ENCODE peak calls at places on chromosomes 3 and 15, in five cellular contexts. W is LHCN-M2, B is fibroblast of gingiva, Z is GM23338, C is skeletal muscle cell. S is an unnamed sample.

GRCh38 chr15:92049290-92050008 is 195.9 kb downstream of the SLCO3A1 start:
- DNase-seq in W (no peak), B (no peak), Z (peak; percentile 11), C (no peak), S (no peak)

GRCh38 chr15:77749998-77750540 is 117.4 kb upstream of the LINGO1 start:
- DNase-seq in W (no peak), C (no peak), Z (no peak), B (no peak), S (no peak)

GRCh38 chr3:42345811-42346210 is 64.6 kb downstream of the LYZL4 start:
- DNase-seq in W (no peak), B (no peak), Z (no peak), C (no peak), S (no peak)

GRCh38 chr15:97893988-97894387 is 66.5 kb upstream of the ARRDC4 start:
- DNase-seq in Z (no peak), W (no peak), B (no peak), C (no peak), S (no peak)

GRCh38 chr15:63502137-63502801 is 2.1 kb upstream of the USP3 start:
- DNase-seq in C (no peak), Z (no peak), W (no peak), B (peak; percentile 57), S (no peak)

GRCh38 chr15:67033012-67033411 is 32.4 kb upstream of the SMAD3 start:
- DNase-seq in C (no peak), W (no peak), Z (peak; percentile 62), B (no peak), S (no peak)

GRCh38 chr3:126994661-126995161 is 11.8 kb downstream of the PLXNA1 start:
- DNase-seq in C (peak; percentile 59), B (no peak), W (peak; percentile 63), Z (no peak), S (no peak)

GRCh38 chr3:155946178-155946577 is 75.7 kb downstream of the GMPS start:
- DNase-seq in Z (no peak), W (peak; percentile 80), B (peak; percentile 81), C (peak; percentile 49), S (no peak)

GRCh38 chr15:60708684-60709083 is 229.7 kb upstream of the ICE2 start:
- DNase-seq in B (no peak), Z (no peak), W (peak; percentile 31), C (peak; percentile 32), S (peak; percentile 88)

GRCh38 chr3:56799251-56799882 is 2.4 kb downstream of the ARHGEF3 start:
- DNase-seq in Z (peak; percentile 81), B (peak; percentile 31), W (peak; percentile 59), C (no peak), S (peak; percentile 73)

GRCh38 chr15:45307230-45307924 is 55.3 kb downstream of the SLC28A2 start:
- DNase-seq in C (peak; percentile 7), W (peak; percentile 59), B (peak; percentile 45), Z (peak; percentile 18), S (peak; percentile 16)

GRCh38 chr3:80564391-80564790 is 796.6 kb upstream of the ROBO1 start:
- DNase-seq in Z (no peak), B (no peak), C (no peak), W (no peak), S (no peak)

GRCh38 chr15:81092559-81092902 is 41.5 kb upstream of the CFAP161 start:
- DNase-seq in B (no peak), C (no peak), W (no peak), Z (no peak), S (no peak)

GRCh38 chr3:184040010-184040409 is 8.5 kb downstream of the HTR3D start:
- DNase-seq in B (peak; percentile 17), Z (peak; percentile 75), C (no peak), W (peak; percentile 67), S (peak; percentile 36)

GRCh38 chr15:37001436-37001835 is 98.9 kb downstream of the MEIS2 start:
- DNase-seq in W (no peak), Z (no peak), C (no peak), B (no peak), S (no peak)

GRCh38 chr3:15271785-15272381 is 60.5 kb downstream of the SH3BP5 start:
- DNase-seq in W (no peak), Z (no peak), B (no peak), C (no peak), S (no peak)

GRCh38 chr3:5188419-5189405 is 1.2 kb downstream of the EDEM1 start:
- DNase-seq in W (no peak), Z (peak; percentile 49), B (peak; percentile 14), C (no peak), S (peak; percentile 52)

GRCh38 chr3:127370906-127371305 is 83.1 kb upstream of the PRR20G start:
- DNase-seq in W (no peak), C (no peak), Z (no peak), B (no peak), S (no peak)

GRCh38 chr15:92898988-92899909 is 875 bp upstream of the CHD2 start:
- DNase-seq in Z (peak; percentile 50), W (peak; percentile 42), C (no peak), B (no peak), S (peak; percentile 23)

GRCh38 chr3:99114565-99115291 is 213.2 kb upstream of the DCBLD2 start:
- DNase-seq in W (peak; percentile 73), C (no peak), Z (peak; percentile 78), B (peak; percentile 47), S (peak; percentile 45)

GRCh38 chr3:102106421-102107097 is 257.2 kb downstream of the NFKBIZ start:
- DNase-seq in B (peak; percentile 25), Z (no peak), C (no peak), W (peak; percentile 47), S (peak; percentile 79)

GRCh38 chr15:100893964-100894295 is 14.3 kb downstream of the ALDH1A3 start:
- DNase-seq in B (no peak), Z (no peak), W (no peak), C (no peak), S (no peak)

GRCh38 chr3:30256474-30256873 is 349.9 kb upstream of the TGFBR2 start:
- DNase-seq in C (no peak), B (no peak), W (no peak), Z (no peak), S (no peak)

GRCh38 chr15:60414016-60414682 is 16.4 kb upstream of the ANXA2 start:
- DNase-seq in Z (no peak), C (no peak), B (peak; percentile 59), W (peak; percentile 58), S (no peak)

GRCh38 chr3:30628188-30628930 is 22.0 kb downstream of the TGFBR2 start:
- DNase-seq in Z (peak; percentile 38), W (peak; percentile 50), C (no peak), B (no peak), S (no peak)

GRCh38 chr3:10459954-10460754 is 45.2 kb downstream of the ATP2B2 start:
- DNase-seq in C (peak; percentile 44), Z (peak; percentile 98), B (peak; percentile 14), W (peak; percentile 80), S (peak; percentile 81)